ENCODE peak calls at places on chromosomes 5 and 9, in five cellular contexts. F is PC-9, B is left lung, N is MM.1S, K is Peyer's patch. T is an unnamed sample.
A peak's percentile ranks its signal among the peaks of the same experiment; 100 is the strongest.

GRCh38 chr9:27204578-27204977 is 92.4 kb downstream of the EQTN start:
- DNase-seq in F (no peak), B (no peak), N (no peak), K (no peak), T (no peak)

GRCh38 chr5:93078082-93079038 is 502.7 kb downstream of the NR2F1-AS1 start:
- DNase-seq in F (peak; percentile 99), B (peak; percentile 46), N (peak; percentile 52), K (no peak), T (no peak)

GRCh38 chr9:129284607-129285291 is 106.7 kb upstream of the IER5L start:
- DNase-seq in F (no peak), B (peak; percentile 26), N (no peak), K (no peak), T (no peak)

GRCh38 chr9:131836021-131836420 is 96.1 kb upstream of the RAPGEF1 start:
- DNase-seq in F (no peak), B (no peak), N (no peak), K (no peak), T (no peak)

GRCh38 chr9:91075279-91075678 is 273.7 kb downstream of the SYK start:
- DNase-seq in F (no peak), B (no peak), N (no peak), K (no peak), T (no peak)

GRCh38 chr9:116855881-116856662 is 169.0 kb downstream of the TRIM32 start:
- DNase-seq in F (peak; percentile 90), B (peak; percentile 61), N (no peak), K (no peak), T (no peak)

GRCh38 chr5:102843997-102844396 is 88.9 kb downstream of the PAM start:
- DNase-seq in F (no peak), B (no peak), N (no peak), K (no peak), T (no peak)

GRCh38 chr5:176769911-176770310 is 40.4 kb upstream of the UNC5A start:
- DNase-seq in F (no peak), B (peak; percentile 6), N (no peak), K (no peak), T (no peak)

GRCh38 chr9:107363511-107364182 is 80.6 kb downstream of the RAD23B start:
- DNase-seq in F (no peak), B (no peak), N (no peak), K (no peak), T (no peak)

GRCh38 chr9:137453643-137454081 is 5.5 kb downstream of the NSMF start:
- DNase-seq in F (no peak), B (peak; percentile 87), N (peak; percentile 43), K (peak; percentile 74), T (peak; percentile 71)

GRCh38 chr9:86947146-86948081 is at the start of gene GAS1:
- DNase-seq in F (peak; percentile 72), B (peak; percentile 88), N (peak; percentile 86), K (peak; percentile 75), T (peak; percentile 36)

GRCh38 chr5:132094393-132095076 is 20.9 kb downstream of the CSF2 start:
- DNase-seq in F (peak; percentile 90), B (no peak), N (no peak), K (no peak), T (no peak)

GRCh38 chr5:58505971-58506640 is 14.9 kb downstream of the GAPT start:
- DNase-seq in F (no peak), B (no peak), N (no peak), K (no peak), T (no peak)

GRCh38 chr9:34430843-34431437 is 27.4 kb downstream of the FAM219A start:
- DNase-seq in F (peak; percentile 78), B (peak; percentile 48), N (peak; percentile 26), K (no peak), T (no peak)

GRCh38 chr5:141050622-141051525 is at the start of gene PCDHB1:
- DNase-seq in F (no peak), B (no peak), N (no peak), K (no peak), T (no peak)

GRCh38 chr5:137693307-137693950 is 42.5 kb downstream of the KLHL3 start:
- DNase-seq in F (no peak), B (no peak), N (no peak), K (no peak), T (no peak)

GRCh38 chr9:100449420-100449819 is 22.5 kb downstream of the MSANTD3 start:
- DNase-seq in F (no peak), B (no peak), N (peak; percentile 78), K (no peak), T (no peak)

GRCh38 chr5:2254880-2255750 is 372.4 kb upstream of the IRX4 start:
- DNase-seq in F (no peak), B (no peak), N (no peak), K (no peak), T (no peak)

GRCh38 chr9:120326076-120326693 is 253.8 kb downstream of the CDK5RAP2 start:
- DNase-seq in F (no peak), B (no peak), N (no peak), K (no peak), T (no peak)

GRCh38 chr9:136255166-136255538 is 9.5 kb upstream of the QSOX2 start:
- DNase-seq in F (no peak), B (no peak), N (no peak), K (no peak), T (no peak)

GRCh38 chr5:114434396-114435219 is 72.7 kb downstream of the KCNN2 start:
- DNase-seq in F (no peak), B (no peak), N (no peak), K (no peak), T (no peak)

GRCh38 chr9:137445930-137446431 is 4.8 kb upstream of the ENTPD8 start:
- DNase-seq in F (no peak), B (no peak), N (no peak), K (no peak), T (peak; percentile 4)

GRCh38 chr9:127187231-127187956 is 65.0 kb upstream of the ANGPTL2 start:
- DNase-seq in F (peak; percentile 98), B (peak; percentile 60), N (no peak), K (peak; percentile 33), T (no peak)

GRCh38 chr5:178113141-178113787 is at the start of gene N4BP3:
- DNase-seq in F (peak; percentile 44), B (peak; percentile 64), N (peak; percentile 68), K (peak; percentile 76), T (peak; percentile 55)

GRCh38 chr5:147348046-147348445 is 113.2 kb downstream of the STK32A start:
- DNase-seq in F (peak; percentile 77), B (no peak), N (no peak), K (no peak), T (no peak)

GRCh38 chr9:96253059-96253696 is 48.8 kb downstream of the HSD17B3 start:
- DNase-seq in F (no peak), B (no peak), N (peak; percentile 31), K (no peak), T (no peak)

GRCh38 chr9:135087489-135087791 is at the start of gene OLFM1:
- DNase-seq in F (no peak), B (peak; percentile 72), N (no peak), K (peak; percentile 72), T (no peak)

GRCh38 chr9:34985311-34985899 is 4.1 kb upstream of the DNAJB5 start:
- DNase-seq in F (no peak), B (peak; percentile 47), N (peak; percentile 65), K (no peak), T (no peak)

GRCh38 chr9:134413890-134414731 is 87.9 kb downstream of the RXRA start:
- DNase-seq in F (no peak), B (peak; percentile 82), N (no peak), K (no peak), T (no peak)

GRCh38 chr9:90107021-90107771 is 502.4 kb downstream of the GADD45G start:
- DNase-seq in F (peak; percentile 50), B (peak; percentile 60), N (no peak), K (no peak), T (no peak)

DNA sequence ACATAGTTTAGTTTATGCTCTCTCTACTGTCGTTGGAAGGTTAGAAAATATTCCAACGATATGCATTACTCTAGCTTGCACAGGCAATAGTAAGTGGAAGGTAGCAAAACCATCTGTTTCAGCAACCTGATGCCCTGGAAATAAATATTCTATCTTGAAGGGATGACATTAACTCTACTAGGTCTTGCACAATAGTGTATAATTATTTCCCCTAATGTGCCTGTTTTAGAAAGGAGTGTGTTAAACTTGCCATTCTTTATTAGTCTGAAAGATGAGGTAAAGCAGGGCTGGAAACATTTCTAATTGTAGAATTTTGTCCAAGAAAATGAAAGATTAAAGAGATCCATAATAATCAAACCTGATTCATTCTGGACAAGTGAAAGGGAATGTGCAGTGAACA is 111.0 kb downstream of the PCSK5 start:
- DNase-seq in F (no peak), B (no peak), N (no peak), K (no peak), T (no peak)
- H3K27ac ChIP-seq in F (no peak overlapping the region), B (no peak overlapping the region), N (no peak overlapping the region), K (no peak overlapping the region), T (no peak overlapping the region)

GRCh38 chr5:72077390-72077789 is 29.9 kb upstream of the MAP1B start:
- DNase-seq in F (no peak), B (no peak), N (no peak), K (no peak), T (no peak)

GRCh38 chr5:72076901-72077300 is 30.4 kb upstream of the MAP1B start:
- DNase-seq in F (no peak), B (no peak), N (no peak), K (no peak), T (no peak)

GRCh38 chr5:72074238-72074637 is 33.0 kb upstream of the MAP1B start:
- DNase-seq in F (no peak), B (no peak), N (no peak), K (no peak), T (no peak)

GRCh38 chr5:72082048-72082447 is 25.2 kb upstream of the MAP1B start:
- DNase-seq in F (no peak), B (no peak), N (no peak), K (no peak), T (no peak)

DNA sequence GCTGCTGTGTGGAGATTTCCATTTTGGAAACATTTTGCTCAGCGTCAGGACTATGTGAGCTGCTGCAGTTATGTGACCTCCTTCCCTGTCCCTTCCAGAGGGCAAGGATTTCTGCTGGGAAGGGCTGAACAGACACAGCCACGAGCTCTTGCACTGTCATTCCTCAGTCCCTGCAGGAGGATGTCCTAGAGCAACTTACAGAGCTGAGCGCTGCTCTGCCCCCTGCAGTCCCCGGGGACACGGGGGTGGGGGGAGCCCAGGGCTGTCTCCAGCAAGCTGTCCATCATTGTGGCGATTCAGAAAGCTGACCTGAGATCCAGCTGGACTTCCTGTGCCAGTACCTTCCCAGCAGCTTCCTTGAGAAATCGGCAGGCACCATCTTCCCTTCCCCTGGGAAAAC is 28.0 kb upstream of the MAP1B start:
- DNase-seq in F (no peak), B (no peak), N (no peak), K (no peak), T (no peak)
- TF ChIP-seq CTCF in F (no peak), B (no peak), N (no peak), K (no peak), T (no peak)

DNA sequence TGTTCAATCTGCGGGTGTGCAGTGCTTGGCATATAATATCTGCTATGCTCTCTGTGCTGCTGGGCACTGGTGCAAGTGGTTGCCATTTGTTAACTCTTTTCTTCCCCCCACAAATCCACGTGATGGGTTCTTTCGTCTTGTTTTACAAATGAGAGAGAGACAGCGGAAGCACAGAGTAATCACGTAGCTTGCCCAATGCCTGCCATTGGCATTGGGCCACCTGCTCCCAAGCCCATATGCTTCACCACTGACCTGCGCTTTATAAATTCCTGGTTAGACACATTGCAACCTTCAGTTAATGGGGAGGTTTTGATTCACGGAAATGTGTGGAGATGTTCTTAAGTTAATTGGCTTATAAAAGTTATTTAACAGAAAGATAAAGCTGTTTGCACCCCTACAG is 194.8 kb upstream of the ADAMTS16 start:
- DNase-seq in F (no peak), B (no peak), N (no peak), K (no peak), T (no peak)
- H3K27me3 ChIP-seq in F (peaks cover 84% of the 10 kb centered on the region), B (no peaks in the 10 kb centered on the region), N (no peaks in the 10 kb centered on the region), K (no peaks in the 10 kb centered on the region), T (no peaks in the 10 kb centered on the region)

GRCh38 chr5:157539623-157540022 is 36.0 kb downstream of the ADAM19 start:
- DNase-seq in F (no peak), B (no peak), N (no peak), K (no peak), T (no peak)
- H3K27ac ChIP-seq in F (no peak overlapping the region), B (peak overlapping the region; percentile 70), N (no peak overlapping the region), K (peak overlapping the region; percentile 89), T (no peak overlapping the region)

T was measured in CD4-positive, alpha-beta T cell.